ENCODE peak calls at places on chromosomes 3 and 15, in eight cellular contexts. O is naive thymus-derived CD8-positive, alpha-beta T cell; G is Ammon's horn; P is RWPE1; C is NCI-H1436; T is HT-29; Z is type B pancreatic cell; H is cardiac fibroblast. R is an unnamed sample.

GRCh38 chr3:182111967-182112366 is 400.2 kb downstream of the SOX2 start:
- DNase-seq in O (no peak), G (no peak), P (no peak), C (no peak), T (no peak), Z (no peak), H (no peak), R (no peak)

GRCh38 chr15:31452595-31453557 is 126.2 kb downstream of the KLF13 start:
- DNase-seq in O (no peak), G (no peak), P (no peak), C (no peak), T (no peak), Z (no peak), H (no peak), R (no peak)

GRCh38 chr15:83380026-83380425 is 67.1 kb upstream of the SH3GL3 start:
- DNase-seq in O (no peak), G (no peak), P (peak; percentile 81), C (no peak), T (no peak), Z (no peak), H (no peak), R (no peak)

GRCh38 chr3:111745786-111746185 is 113.3 kb upstream of the PHLDB2 start:
- DNase-seq in O (no peak), G (no peak), P (no peak), C (no peak), T (no peak), Z (no peak), H (no peak), R (no peak)

GRCh38 chr15:35000511-35000910 is 12.4 kb upstream of the ZNF770 start:
- DNase-seq in O (no peak), G (no peak), P (peak; percentile 94), C (no peak), T (peak; percentile 24), Z (no peak), H (peak; percentile 45), R (no peak)

GRCh38 chr3:99637041-99637380 is 1.4 kb upstream of the COL8A1 start:
- DNase-seq in O (no peak), G (no peak), P (no peak), C (no peak), T (no peak), Z (no peak), H (peak; percentile 44), R (no peak)

GRCh38 chr3:163327086-163327485 is 1751.2 kb downstream of the SI start:
- DNase-seq in O (no peak), G (no peak), P (no peak), C (no peak), T (no peak), Z (no peak), H (no peak), R (no peak)

GRCh38 chr3:41202834-41203345 is 3.6 kb downstream of the CTNNB1 start:
- DNase-seq in O (no peak), G (peak; percentile 56), P (peak; percentile 26), C (no peak), T (peak; percentile 31), Z (no peak), H (peak; percentile 75), R (no peak)

GRCh38 chr3:32733631-32734229 is 48.7 kb downstream of the CNOT10 start:
- DNase-seq in O (no peak), G (peak; percentile 27), P (peak; percentile 19), C (no peak), T (peak; percentile 39), Z (no peak), H (peak; percentile 64), R (no peak)

GRCh38 chr3:21073561-21073960 is 677.4 kb downstream of the ZNF385D start:
- DNase-seq in O (no peak), G (no peak), P (no peak), C (no peak), T (no peak), Z (no peak), H (no peak), R (no peak)

GRCh38 chr15:69826818-69827174 is 270.9 kb downstream of the TLE3 start:
- DNase-seq in O (no peak), G (no peak), P (no peak), C (no peak), T (no peak), Z (no peak), H (no peak), R (no peak)

GRCh38 chr15:100060276-100060926 is 281.4 kb downstream of the ADAMTS17 start:
- DNase-seq in O (no peak), G (peak; percentile 28), P (peak; percentile 91), C (no peak), T (no peak), Z (no peak), H (peak; percentile 73), R (no peak)

GRCh38 chr15:66027268-66027806 is 158.0 kb downstream of the RAB11A start:
- DNase-seq in O (no peak), G (no peak), P (peak; percentile 83), C (no peak), T (peak; percentile 67), Z (no peak), H (no peak), R (no peak)

GRCh38 chr3:126102530-126102951 is 18.6 kb upstream of the SLC41A3 start:
- DNase-seq in O (no peak), G (no peak), P (no peak), C (no peak), T (no peak), Z (no peak), H (peak; percentile 76), R (no peak)

GRCh38 chr3:13600950-13601691 is 52.2 kb downstream of the FBLN2 start:
- DNase-seq in O (no peak), G (no peak), P (peak; percentile 97), C (no peak), T (no peak), Z (no peak), H (peak; percentile 79), R (no peak)

GRCh38 chr3:44238889-44239288 is 2.8 kb upstream of the TOPAZ1 start:
- DNase-seq in O (no peak), G (no peak), P (no peak), C (no peak), T (no peak), Z (no peak), H (no peak), R (no peak)

GRCh38 chr15:61101543-61101942 is 127.6 kb downstream of the RORA start:
- DNase-seq in O (no peak), G (no peak), P (no peak), C (no peak), T (no peak), Z (no peak), H (no peak), R (no peak)

GRCh38 chr15:86916671-86917450 is 837.2 kb downstream of the AGBL1 start:
- DNase-seq in O (no peak), G (peak; percentile 97), P (no peak), C (no peak), T (no peak), Z (no peak), H (no peak), R (no peak)

GRCh38 chr3:53778154-53778553 is 68.1 kb downstream of the CHDH start:
- DNase-seq in O (no peak), G (no peak), P (no peak), C (no peak), T (no peak), Z (no peak), H (no peak), R (no peak)

GRCh38 chr15:60299452-60300047 is 98.2 kb downstream of the ANXA2 start:
- DNase-seq in O (no peak), G (peak; percentile 66), P (peak; percentile 83), C (peak; percentile 94), T (peak; percentile 72), Z (no peak), H (peak; percentile 7), R (no peak)

R was measured in effector memory CD8-positive, alpha-beta T cell.